ENCODE peak calls at places on chromosome 1, in five cellular contexts. One of them, this sample, is unnamed.

GRCh38 chr1:210260087-210260486 is 27.5 kb downstream of the SERTAD4 start:
- DNase-seq in adrenal gland: no peak
- DNase-seq in spleen: no peak
- DNase-seq in foreskin fibroblast: peak; percentile 76
- DNase-seq in tibial artery: no peak
- DNase-seq in this sample: no peak

GRCh38 chr1:12561121-12561520 is 56.9 kb downstream of the DHRS3 start:
- DNase-seq in adrenal gland: no peak
- DNase-seq in spleen: no peak
- DNase-seq in foreskin fibroblast: no peak
- DNase-seq in tibial artery: no peak
- DNase-seq in this sample: no peak

GRCh38 chr1:238451006-238451405 is 560.3 kb upstream of the ZP4 start:
- DNase-seq in adrenal gland: no peak
- DNase-seq in spleen: no peak
- DNase-seq in foreskin fibroblast: no peak
- DNase-seq in tibial artery: no peak
- DNase-seq in this sample: no peak

GRCh38 chr1:44406761-44407429 is 1.8 kb downstream of the RNF220 start:
- DNase-seq in adrenal gland: no peak
- DNase-seq in spleen: peak; percentile 84
- DNase-seq in foreskin fibroblast: peak; percentile 39
- DNase-seq in tibial artery: peak; percentile 63
- DNase-seq in this sample: no peak

GRCh38 chr1:145849356-145850165 is 4.1 kb downstream of the NUDT17 start:
- DNase-seq in adrenal gland: no peak
- DNase-seq in spleen: no peak
- DNase-seq in foreskin fibroblast: peak; percentile 73
- DNase-seq in tibial artery: no peak
- DNase-seq in this sample: no peak

GRCh38 chr1:54949971-54950360 is 30.5 kb upstream of the TMEM61 start:
- DNase-seq in adrenal gland: no peak
- DNase-seq in spleen: no peak
- DNase-seq in foreskin fibroblast: peak; percentile 83
- DNase-seq in tibial artery: no peak
- DNase-seq in this sample: no peak

GRCh38 chr1:204288061-204288588 is 71.6 kb downstream of the PLEKHA6 start:
- DNase-seq in adrenal gland: no peak
- DNase-seq in spleen: no peak
- DNase-seq in foreskin fibroblast: peak; percentile 21
- DNase-seq in tibial artery: peak; percentile 88
- DNase-seq in this sample: no peak

GRCh38 chr1:61950418-61950817 is 208.1 kb downstream of the PATJ start:
- DNase-seq in adrenal gland: no peak
- DNase-seq in spleen: no peak
- DNase-seq in foreskin fibroblast: no peak
- DNase-seq in tibial artery: no peak
- DNase-seq in this sample: peak; percentile 4

GRCh38 chr1:55140546-55140983 is 74.6 kb downstream of the USP24 start:
- DNase-seq in adrenal gland: peak; percentile 82
- DNase-seq in spleen: no peak
- DNase-seq in foreskin fibroblast: peak; percentile 94
- DNase-seq in tibial artery: peak; percentile 76
- DNase-seq in this sample: peak; percentile 59

GRCh38 chr1:159012495-159012894 is 2.8 kb downstream of the IFI16 start:
- DNase-seq in adrenal gland: no peak
- DNase-seq in spleen: peak; percentile 76
- DNase-seq in foreskin fibroblast: peak; percentile 32
- DNase-seq in tibial artery: no peak
- DNase-seq in this sample: peak; percentile 72

GRCh38 chr1:167412072-167412471 is 106.3 kb downstream of the CD247 start:
- DNase-seq in adrenal gland: no peak
- DNase-seq in spleen: no peak
- DNase-seq in foreskin fibroblast: no peak
- DNase-seq in tibial artery: no peak
- DNase-seq in this sample: no peak

GRCh38 chr1:228039504-228039903 is 32.7 kb downstream of the WNT3A start:
- DNase-seq in adrenal gland: no peak
- DNase-seq in spleen: peak; percentile 24
- DNase-seq in foreskin fibroblast: no peak
- DNase-seq in tibial artery: peak; percentile 55
- DNase-seq in this sample: no peak

GRCh38 chr1:221711156-221711577 is 30.7 kb downstream of the DUSP10 start:
- DNase-seq in adrenal gland: no peak
- DNase-seq in spleen: no peak
- DNase-seq in foreskin fibroblast: no peak
- DNase-seq in tibial artery: no peak
- DNase-seq in this sample: no peak

GRCh38 chr1:220878223-220879081 is 791 bp upstream of the HLX start:
- DNase-seq in adrenal gland: no peak
- DNase-seq in spleen: peak; percentile 85
- DNase-seq in foreskin fibroblast: no peak
- DNase-seq in tibial artery: no peak
- DNase-seq in this sample: no peak

GRCh38 chr1:207188901-207189300 is 84.9 kb downstream of the C4BPA start:
- DNase-seq in adrenal gland: no peak
- DNase-seq in spleen: no peak
- DNase-seq in foreskin fibroblast: no peak
- DNase-seq in tibial artery: no peak
- DNase-seq in this sample: no peak

GRCh38 chr1:234772345-234773147 is 162.6 kb upstream of the IRF2BP2 start:
- DNase-seq in adrenal gland: peak; percentile 12
- DNase-seq in spleen: peak; percentile 90
- DNase-seq in foreskin fibroblast: peak; percentile 99
- DNase-seq in tibial artery: peak; percentile 85
- DNase-seq in this sample: peak; percentile 84

GRCh38 chr1:12654004-12654567 is 10.2 kb downstream of the AADACL4 start:
- DNase-seq in adrenal gland: no peak
- DNase-seq in spleen: no peak
- DNase-seq in foreskin fibroblast: peak; percentile 6
- DNase-seq in tibial artery: no peak
- DNase-seq in this sample: peak; percentile 23

GRCh38 chr1:85048296-85049064 is at the start of gene MCOLN3:
- DNase-seq in adrenal gland: peak; percentile 61
- DNase-seq in spleen: peak; percentile 83
- DNase-seq in foreskin fibroblast: peak; percentile 67
- DNase-seq in tibial artery: no peak
- DNase-seq in this sample: no peak

GRCh38 chr1:183019126-183019740 is 4.0 kb upstream of the LAMC1 start:
- DNase-seq in adrenal gland: no peak
- DNase-seq in spleen: no peak
- DNase-seq in foreskin fibroblast: no peak
- DNase-seq in tibial artery: no peak
- DNase-seq in this sample: no peak

GRCh38 chr1:205303247-205303888 is 18.2 kb downstream of the NUAK2 start:
- DNase-seq in adrenal gland: no peak
- DNase-seq in spleen: no peak
- DNase-seq in foreskin fibroblast: no peak
- DNase-seq in tibial artery: no peak
- DNase-seq in this sample: no peak

GRCh38 chr1:205304046-205304694 is 17.4 kb downstream of the NUAK2 start:
- DNase-seq in adrenal gland: no peak
- DNase-seq in spleen: no peak
- DNase-seq in foreskin fibroblast: no peak
- DNase-seq in tibial artery: no peak
- DNase-seq in this sample: no peak

GRCh38 chr1:205301220-205301821 is 20.2 kb downstream of the NUAK2 start:
- DNase-seq in adrenal gland: no peak
- DNase-seq in spleen: no peak
- DNase-seq in foreskin fibroblast: peak; percentile 85
- DNase-seq in tibial artery: no peak
- DNase-seq in this sample: no peak

GRCh38 chr1:205300149-205300548 is 21.4 kb downstream of the NUAK2 start:
- DNase-seq in adrenal gland: no peak
- DNase-seq in spleen: no peak
- DNase-seq in foreskin fibroblast: no peak
- DNase-seq in tibial artery: no peak
- DNase-seq in this sample: no peak

DNA sequence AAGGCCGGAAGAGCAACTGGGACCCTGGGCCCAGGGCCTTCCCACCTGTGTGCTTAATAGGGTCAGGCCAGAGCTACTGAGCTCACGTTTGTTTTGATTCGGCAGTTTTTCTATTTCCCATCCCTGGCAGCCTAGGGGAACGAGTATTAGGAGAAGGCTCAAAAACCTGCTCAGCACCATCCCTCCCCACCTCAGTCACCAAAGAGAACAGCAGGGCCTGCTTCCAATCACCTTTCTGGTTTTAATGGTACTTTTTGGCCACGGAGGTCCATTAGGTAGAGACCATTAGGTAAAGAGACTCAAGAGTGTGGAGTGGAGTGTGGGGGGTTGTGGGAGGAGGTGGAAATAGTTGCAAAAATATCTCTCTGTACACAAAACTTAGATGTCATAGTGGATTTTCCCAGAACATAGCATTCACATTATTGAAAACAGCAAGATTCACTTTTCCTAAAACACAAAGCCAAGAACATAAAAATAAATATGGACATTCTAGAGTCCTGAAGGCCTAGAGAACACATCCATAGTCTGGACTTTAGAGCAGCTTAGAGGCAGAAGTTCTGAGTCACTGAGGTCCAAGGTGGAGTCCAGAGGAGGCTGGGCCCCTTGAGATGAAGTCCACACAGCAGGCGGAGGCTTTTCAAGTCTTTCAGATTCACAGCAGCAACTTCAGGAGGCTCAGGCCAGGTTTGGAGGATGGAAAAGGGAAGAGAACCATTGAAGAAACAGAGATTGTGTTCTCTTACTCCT is 19.5 kb downstream of the NUAK2 start:
- DNase-seq in adrenal gland: no peak
- DNase-seq in spleen: no peak
- DNase-seq in foreskin fibroblast: no peak
- DNase-seq in tibial artery: no peak
- DNase-seq in this sample: no peak
- H3K4me3 ChIP-seq in adrenal gland: no peak overlapping the region
- H3K4me3 ChIP-seq in spleen: no peak overlapping the region
- H3K4me3 ChIP-seq in foreskin fibroblast: no peak overlapping the region
- H3K4me3 ChIP-seq in tibial artery: no peak overlapping the region
- H3K4me3 ChIP-seq in this sample: no peak overlapping the region

GRCh38 chr1:1432566-1432950 is 2.9 kb upstream of the VWA1 start:
- DNase-seq in adrenal gland: no peak
- DNase-seq in spleen: no peak
- DNase-seq in foreskin fibroblast: no peak
- DNase-seq in tibial artery: no peak
- DNase-seq in this sample: no peak

GRCh38 chr1:1432951-1433803 is 2.3 kb upstream of the VWA1 start:
- DNase-seq in adrenal gland: no peak
- DNase-seq in spleen: peak; percentile 74
- DNase-seq in foreskin fibroblast: no peak
- DNase-seq in tibial artery: peak; percentile 75
- DNase-seq in this sample: no peak

GRCh38 chr1:1434131-1434811 is 1.2 kb upstream of the VWA1 start:
- DNase-seq in adrenal gland: peak; percentile 47
- DNase-seq in spleen: peak; percentile 74
- DNase-seq in foreskin fibroblast: no peak
- DNase-seq in tibial artery: peak; percentile 80
- DNase-seq in this sample: no peak

GRCh38 chr1:1434812-1435093 is 737 bp upstream of the VWA1 start:
- DNase-seq in adrenal gland: no peak
- DNase-seq in spleen: no peak
- DNase-seq in foreskin fibroblast: no peak
- DNase-seq in tibial artery: peak; percentile 63
- DNase-seq in this sample: no peak

GRCh38 chr1:1433804-1434130 is 1.7 kb upstream of the VWA1 start:
- DNase-seq in adrenal gland: no peak
- DNase-seq in spleen: no peak
- DNase-seq in foreskin fibroblast: peak; percentile 47
- DNase-seq in tibial artery: peak; percentile 64
- DNase-seq in this sample: no peak
- H3K4me3 ChIP-seq in adrenal gland: no peak overlapping the region
- H3K4me3 ChIP-seq in spleen: no peak overlapping the region
- H3K4me3 ChIP-seq in foreskin fibroblast: no peak overlapping the region
- H3K4me3 ChIP-seq in tibial artery: no peak overlapping the region
- H3K4me3 ChIP-seq in this sample: no peak overlapping the region

GRCh38 chr1:27098447-27099153 is 56.3 kb downstream of the SLC9A1 start:
- DNase-seq in adrenal gland: no peak
- DNase-seq in spleen: no peak
- DNase-seq in foreskin fibroblast: peak; percentile 57
- DNase-seq in tibial artery: peak; percentile 81
- DNase-seq in this sample: no peak
- H3K4me3 ChIP-seq in adrenal gland: no peak overlapping the region
- H3K4me3 ChIP-seq in spleen: no peak overlapping the region
- H3K4me3 ChIP-seq in foreskin fibroblast: no peak overlapping the region
- H3K4me3 ChIP-seq in tibial artery: no peak overlapping the region
- H3K4me3 ChIP-seq in this sample: no peak overlapping the region

GRCh38 chr1:25871704-25872494 is 3.6 kb downstream of the PAQR7 start:
- DNase-seq in adrenal gland: peak; percentile 80
- DNase-seq in spleen: peak; percentile 25
- DNase-seq in foreskin fibroblast: no peak
- DNase-seq in tibial artery: no peak
- DNase-seq in this sample: no peak

GRCh38 chr1:25872708-25873107 is 2.8 kb downstream of the PAQR7 start:
- DNase-seq in adrenal gland: no peak
- DNase-seq in spleen: no peak
- DNase-seq in foreskin fibroblast: no peak
- DNase-seq in tibial artery: no peak
- DNase-seq in this sample: no peak

GRCh38 chr1:25871086-25871703 is 4.3 kb downstream of the PAQR7 start:
- DNase-seq in adrenal gland: no peak
- DNase-seq in spleen: peak; percentile 46
- DNase-seq in foreskin fibroblast: no peak
- DNase-seq in tibial artery: no peak
- DNase-seq in this sample: no peak

GRCh38 chr1:25870614-25871013 is 4.9 kb downstream of the PAQR7 start:
- DNase-seq in adrenal gland: no peak
- DNase-seq in spleen: no peak
- DNase-seq in foreskin fibroblast: no peak
- DNase-seq in tibial artery: no peak
- DNase-seq in this sample: no peak

DNA sequence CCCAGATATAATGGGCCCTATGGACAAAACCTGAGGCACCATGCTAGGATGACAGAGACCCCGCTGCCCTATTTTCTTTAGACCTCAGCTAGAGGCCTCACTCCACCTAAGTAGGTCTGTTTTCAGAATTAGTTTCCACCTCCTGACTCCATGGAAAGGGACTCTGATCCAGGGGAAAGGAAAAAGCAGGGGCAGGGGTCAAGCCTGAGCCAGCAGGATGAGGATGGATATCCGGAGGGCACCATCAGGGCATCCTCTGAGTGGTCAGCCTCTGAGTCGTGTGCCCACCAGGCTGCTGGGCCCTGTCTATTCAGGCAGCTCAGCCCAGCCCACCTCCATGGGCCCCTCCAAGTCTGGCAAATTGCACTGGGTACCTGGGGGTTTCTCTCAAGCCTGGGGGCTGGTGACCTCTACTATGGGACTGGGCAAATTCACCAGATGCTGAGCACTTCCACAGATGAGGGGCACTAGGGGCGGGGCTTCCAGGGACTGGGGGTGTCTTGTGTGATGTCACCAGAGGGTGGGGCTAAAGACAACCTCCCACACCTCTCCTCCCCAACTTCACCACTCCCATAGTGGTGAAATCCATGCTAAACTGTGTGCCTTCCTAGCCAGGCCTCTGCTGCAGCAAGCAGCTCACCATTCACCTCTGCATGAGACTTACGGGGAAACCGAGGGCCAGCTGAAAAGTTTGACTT is 5.5 kb downstream of the PAQR7 start:
- DNase-seq in adrenal gland: no peak
- DNase-seq in spleen: peak; percentile 49
- DNase-seq in foreskin fibroblast: no peak
- DNase-seq in tibial artery: peak; percentile 23
- DNase-seq in this sample: no peak
- H3K4me3 ChIP-seq in adrenal gland: no peak overlapping the region
- H3K4me3 ChIP-seq in spleen: no peak overlapping the region
- H3K4me3 ChIP-seq in foreskin fibroblast: no peak overlapping the region
- H3K4me3 ChIP-seq in tibial artery: no peak overlapping the region
- H3K4me3 ChIP-seq in this sample: no peak overlapping the region

GRCh38 chr1:27351541-27352107 is 9.8 kb downstream of the SYTL1 start:
- DNase-seq in adrenal gland: no peak
- DNase-seq in spleen: no peak
- DNase-seq in foreskin fibroblast: no peak
- DNase-seq in tibial artery: no peak
- DNase-seq in this sample: no peak
- H3K4me3 ChIP-seq in adrenal gland: no peak overlapping the region
- H3K4me3 ChIP-seq in spleen: no peak overlapping the region
- H3K4me3 ChIP-seq in foreskin fibroblast: no peak overlapping the region
- H3K4me3 ChIP-seq in tibial artery: no peak overlapping the region
- H3K4me3 ChIP-seq in this sample: no peak overlapping the region

This sample was measured in Jurkat, Clone E6-1.